ENCODE peak calls at places on chromosomes 6 and 20, in four cellular contexts. One of them, this sample, is unnamed.

GRCh38 chr20:50317116-50317515 is 126.5 kb downstream of the CEBPB start:
- DNase-seq in H1: no peak
- DNase-seq in K562: no peak
- DNase-seq in HepG2: no peak
- DNase-seq in this sample: no peak

GRCh38 chr20:7152071-7152470 is 384.6 kb downstream of the BMP2 start:
- DNase-seq in H1: no peak
- DNase-seq in K562: no peak
- DNase-seq in HepG2: no peak
- DNase-seq in this sample: peak; percentile 69

GRCh38 chr20:59135093-59135492 is 28.5 kb upstream of the ZNF831 start:
- DNase-seq in H1: no peak
- DNase-seq in K562: no peak
- DNase-seq in HepG2: no peak
- DNase-seq in this sample: no peak

GRCh38 chr20:63102720-63103375 is 96.1 kb upstream of the BHLHE23 start:
- DNase-seq in H1: no peak
- DNase-seq in K562: no peak
- DNase-seq in HepG2: no peak
- DNase-seq in this sample: no peak

GRCh38 chr20:63551068-63551467 is 2.9 kb upstream of the FNDC11 start:
- DNase-seq in H1: no peak
- DNase-seq in K562: no peak
- DNase-seq in HepG2: no peak
- DNase-seq in this sample: no peak

GRCh38 chr20:63080411-63080810 is 73.6 kb upstream of the BHLHE23 start:
- DNase-seq in H1: no peak
- DNase-seq in K562: no peak
- DNase-seq in HepG2: no peak
- DNase-seq in this sample: no peak

GRCh38 chr20:6665161-6665560 is 102.3 kb upstream of the BMP2 start:
- DNase-seq in H1: no peak
- DNase-seq in K562: no peak
- DNase-seq in HepG2: no peak
- DNase-seq in this sample: no peak

GRCh38 chr6:10633216-10633615 is 61.2 kb downstream of the C6orf52 start:
- DNase-seq in H1: no peak
- DNase-seq in K562: peak; percentile 63
- DNase-seq in HepG2: peak; percentile 13
- DNase-seq in this sample: peak; percentile 76

GRCh38 chr6:4134841-4135664 is at the start of gene ECI2:
- DNase-seq in H1: peak; percentile 13
- DNase-seq in K562: peak; percentile 84
- DNase-seq in HepG2: peak; percentile 71
- DNase-seq in this sample: peak; percentile 67

GRCh38 chr6:28597217-28597835 is 71.6 kb downstream of the GPX5 start:
- DNase-seq in H1: no peak
- DNase-seq in K562: no peak
- DNase-seq in HepG2: peak; percentile 46
- DNase-seq in this sample: peak; percentile 48

GRCh38 chr6:89605861-89606260 is 32.7 kb downstream of the LYRM2 start:
- DNase-seq in H1: no peak
- DNase-seq in K562: no peak
- DNase-seq in HepG2: no peak
- DNase-seq in this sample: no peak

GRCh38 chr20:12966468-12967085 is 42.2 kb upstream of the SPTLC3 start:
- DNase-seq in H1: no peak
- DNase-seq in K562: no peak
- DNase-seq in HepG2: peak; percentile 65
- DNase-seq in this sample: peak; percentile 45

GRCh38 chr6:17472653-17473183 is 79.3 kb downstream of the CAP2 start:
- DNase-seq in H1: no peak
- DNase-seq in K562: no peak
- DNase-seq in HepG2: no peak
- DNase-seq in this sample: no peak

GRCh38 chr20:5612476-5613291 is 137.5 kb upstream of the SHLD1 start:
- DNase-seq in H1: no peak
- DNase-seq in K562: no peak
- DNase-seq in HepG2: no peak
- DNase-seq in this sample: peak; percentile 55

GRCh38 chr6:35299674-35300073 is 2.1 kb downstream of the DEF6 start:
- DNase-seq in H1: no peak
- DNase-seq in K562: peak; percentile 66
- DNase-seq in HepG2: no peak
- DNase-seq in this sample: no peak

GRCh38 chr20:52420805-52421204 is 229.2 kb upstream of the ZFP64 start:
- DNase-seq in H1: no peak
- DNase-seq in K562: no peak
- DNase-seq in HepG2: no peak
- DNase-seq in this sample: no peak

GRCh38 chr6:160348209-160348551 is at the start of gene SLC22A3:
- DNase-seq in H1: no peak
- DNase-seq in K562: no peak
- DNase-seq in HepG2: no peak
- DNase-seq in this sample: no peak

GRCh38 chr6:89369009-89369408 is 16.5 kb upstream of the UBE2J1 start:
- DNase-seq in H1: no peak
- DNase-seq in K562: no peak
- DNase-seq in HepG2: peak; percentile 35
- DNase-seq in this sample: peak; percentile 62

GRCh38 chr6:49692534-49692933 is 20.8 kb downstream of the CRISP2 start:
- DNase-seq in H1: no peak
- DNase-seq in K562: no peak
- DNase-seq in HepG2: no peak
- DNase-seq in this sample: no peak

GRCh38 chr6:123089223-123089622 is 93.2 kb downstream of the CLVS2 start:
- DNase-seq in H1: no peak
- DNase-seq in K562: no peak
- DNase-seq in HepG2: no peak
- DNase-seq in this sample: peak; percentile 20

DNA sequence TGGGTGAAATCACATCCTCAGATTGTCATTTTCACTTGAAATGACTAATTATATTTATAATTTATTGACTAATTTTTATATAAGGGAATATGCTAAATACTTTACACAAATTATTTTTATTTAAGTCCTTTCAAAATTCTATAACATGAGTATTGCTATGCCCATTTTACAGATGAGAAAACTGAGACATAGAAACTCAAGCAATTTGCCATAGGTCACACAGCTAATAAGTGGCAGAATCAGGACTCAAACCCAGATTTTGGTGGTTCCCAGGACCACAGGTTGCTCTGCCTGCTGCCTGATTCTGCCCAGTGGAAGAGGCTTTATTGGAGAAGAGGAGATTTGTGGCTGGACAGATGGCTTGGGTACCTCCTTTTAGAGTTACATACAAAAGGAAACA is 4.9 kb downstream of the ALDH8A1 start:
- DNase-seq in H1: no peak
- DNase-seq in K562: no peak
- DNase-seq in HepG2: no peak
- DNase-seq in this sample: no peak
- TF ChIP-seq JUN in H1: no peak
- TF ChIP-seq JUN in K562: no peak
- TF ChIP-seq JUN in HepG2: no peak
- TF ChIP-seq JUN in this sample: no peak

GRCh38 chr6:38185752-38186151 is 366.2 kb downstream of the ZFAND3 start:
- DNase-seq in H1: no peak
- DNase-seq in K562: no peak
- DNase-seq in HepG2: no peak
- DNase-seq in this sample: no peak

GRCh38 chr6:38188677-38189335 is 369.3 kb downstream of the ZFAND3 start:
- DNase-seq in H1: no peak
- DNase-seq in K562: no peak
- DNase-seq in HepG2: no peak
- DNase-seq in this sample: no peak

GRCh38 chr6:38185244-38185643 is 365.7 kb downstream of the ZFAND3 start:
- DNase-seq in H1: no peak
- DNase-seq in K562: no peak
- DNase-seq in HepG2: no peak
- DNase-seq in this sample: no peak

GRCh38 chr6:38187688-38188590 is 368.4 kb downstream of the ZFAND3 start:
- DNase-seq in H1: no peak
- DNase-seq in K562: no peak
- DNase-seq in HepG2: no peak
- DNase-seq in this sample: no peak

DNA sequence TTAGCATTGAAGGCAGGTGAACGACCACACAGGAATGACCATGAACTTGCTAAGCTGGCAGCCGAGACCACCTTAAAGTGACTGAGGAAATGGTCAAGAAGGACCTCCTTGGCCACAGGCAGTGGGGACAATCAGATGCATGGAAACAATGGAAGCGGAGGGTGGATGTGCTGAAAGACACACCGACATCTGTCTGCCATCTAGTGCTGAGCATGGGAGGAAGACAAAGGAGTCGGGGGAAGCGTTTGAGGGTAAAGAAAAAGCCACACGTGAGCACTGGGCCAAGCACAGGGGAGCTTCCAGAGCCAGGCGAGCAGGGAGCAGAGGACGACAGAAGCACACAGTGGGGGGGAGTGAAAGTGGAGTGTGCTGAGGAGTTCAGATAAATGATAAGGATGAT is 367.8 kb downstream of the ZFAND3 start:
- DNase-seq in H1: no peak
- DNase-seq in K562: no peak
- DNase-seq in HepG2: no peak
- DNase-seq in this sample: no peak
- TF ChIP-seq POLR2AphosphoS5 in H1: no peak
- TF ChIP-seq POLR2AphosphoS5 in K562: no peak
- TF ChIP-seq POLR2AphosphoS5 in HepG2: no peak
- TF ChIP-seq POLR2AphosphoS5 in this sample: no peak

GRCh38 chr6:41471064-41471895 is 74.9 kb upstream of the FOXP4 start:
- DNase-seq in H1: no peak
- DNase-seq in K562: no peak
- DNase-seq in HepG2: no peak
- DNase-seq in this sample: no peak
- H3K4me1 ChIP-seq in H1: peaks cover 21% of the 10 kb centered on the region
- H3K4me1 ChIP-seq in K562: no peaks in the 10 kb centered on the region
- H3K4me1 ChIP-seq in HepG2: peaks cover 44% of the 10 kb centered on the region
- H3K4me1 ChIP-seq in this sample: no peaks in the 10 kb centered on the region

GRCh38 chr20:3811421-3812258 is 8.7 kb upstream of the AP5S1 start:
- DNase-seq in H1: no peak
- DNase-seq in K562: peak; percentile 46
- DNase-seq in HepG2: peak; percentile 90
- DNase-seq in this sample: peak; percentile 97
- TF ChIP-seq JUN in H1: no peak
- TF ChIP-seq JUN in K562: no peak
- TF ChIP-seq JUN in HepG2: peak; percentile 94
- TF ChIP-seq JUN in this sample: peak; percentile 49

GRCh38 chr6:13336553-13336952 is 8.2 kb upstream of the TBC1D7 start:
- DNase-seq in H1: peak; percentile 88
- DNase-seq in K562: peak; percentile 82
- DNase-seq in HepG2: peak; percentile 69
- DNase-seq in this sample: peak; percentile 85
- TF ChIP-seq POLR2AphosphoS5 in H1: no peak
- TF ChIP-seq POLR2AphosphoS5 in K562: no peak
- TF ChIP-seq POLR2AphosphoS5 in HepG2: no peak
- TF ChIP-seq POLR2AphosphoS5 in this sample: no peak

GRCh38 chr6:118772886-118773285 is 121.1 kb upstream of the ASF1A start:
- DNase-seq in H1: no peak
- DNase-seq in K562: no peak
- DNase-seq in HepG2: no peak
- DNase-seq in this sample: no peak

GRCh38 chr6:118774596-118774995 is 119.4 kb upstream of the ASF1A start:
- DNase-seq in H1: no peak
- DNase-seq in K562: no peak
- DNase-seq in HepG2: no peak
- DNase-seq in this sample: no peak

GRCh38 chr6:118775381-118775780 is 118.6 kb upstream of the ASF1A start:
- DNase-seq in H1: no peak
- DNase-seq in K562: no peak
- DNase-seq in HepG2: no peak
- DNase-seq in this sample: no peak

GRCh38 chr6:118780728-118781127 is 113.2 kb upstream of the ASF1A start:
- DNase-seq in H1: no peak
- DNase-seq in K562: no peak
- DNase-seq in HepG2: no peak
- DNase-seq in this sample: no peak

GRCh38 chr6:118776607-118777549 is 117.1 kb upstream of the ASF1A start:
- DNase-seq in H1: no peak
- DNase-seq in K562: peak; percentile 74
- DNase-seq in HepG2: peak; percentile 64
- DNase-seq in this sample: peak; percentile 84
- H3K4me1 ChIP-seq in H1: no peaks in the 10 kb centered on the region
- H3K4me1 ChIP-seq in K562: no peaks in the 10 kb centered on the region
- H3K4me1 ChIP-seq in HepG2: no peaks in the 10 kb centered on the region
- H3K4me1 ChIP-seq in this sample: no peaks in the 10 kb centered on the region

DNA sequence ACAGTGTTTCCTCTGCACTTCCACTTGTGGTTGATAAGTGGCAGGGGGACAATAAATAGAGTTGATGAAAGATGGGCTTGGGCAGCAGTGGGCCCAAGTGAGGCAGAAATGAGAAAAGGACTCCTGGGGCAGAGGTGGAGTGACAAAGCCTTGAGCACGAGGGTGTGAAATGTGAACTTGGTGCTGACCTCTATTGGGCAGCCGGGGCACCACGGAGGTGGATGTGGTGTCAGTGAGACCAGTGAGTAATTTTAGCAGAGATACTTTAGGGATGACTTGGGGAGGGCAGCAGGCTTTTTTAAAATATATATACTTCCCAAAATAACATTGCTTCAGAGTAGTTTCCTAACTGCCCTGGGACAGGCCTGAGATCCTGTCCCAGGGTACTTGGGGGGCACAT is 30.6 kb upstream of the MYLK2 start:
- DNase-seq in H1: no peak
- DNase-seq in K562: no peak
- DNase-seq in HepG2: no peak
- DNase-seq in this sample: no peak
- TF ChIP-seq JUN in H1: no peak
- TF ChIP-seq JUN in K562: no peak
- TF ChIP-seq JUN in HepG2: no peak
- TF ChIP-seq JUN in this sample: no peak

GRCh38 chr6:157096105-157096504 is 227.2 kb downstream of the TMEM242 start:
- DNase-seq in H1: no peak
- DNase-seq in K562: no peak
- DNase-seq in HepG2: no peak
- DNase-seq in this sample: no peak

GRCh38 chr6:157094038-157094437 is 229.3 kb downstream of the TMEM242 start:
- DNase-seq in H1: no peak
- DNase-seq in K562: no peak
- DNase-seq in HepG2: no peak
- DNase-seq in this sample: no peak

GRCh38 chr6:157096522-157096921 is 226.8 kb downstream of the TMEM242 start:
- DNase-seq in H1: no peak
- DNase-seq in K562: no peak
- DNase-seq in HepG2: peak; percentile 83
- DNase-seq in this sample: no peak

GRCh38 chr6:157095569-157095968 is 227.8 kb downstream of the TMEM242 start:
- DNase-seq in H1: no peak
- DNase-seq in K562: no peak
- DNase-seq in HepG2: no peak
- DNase-seq in this sample: no peak

DNA sequence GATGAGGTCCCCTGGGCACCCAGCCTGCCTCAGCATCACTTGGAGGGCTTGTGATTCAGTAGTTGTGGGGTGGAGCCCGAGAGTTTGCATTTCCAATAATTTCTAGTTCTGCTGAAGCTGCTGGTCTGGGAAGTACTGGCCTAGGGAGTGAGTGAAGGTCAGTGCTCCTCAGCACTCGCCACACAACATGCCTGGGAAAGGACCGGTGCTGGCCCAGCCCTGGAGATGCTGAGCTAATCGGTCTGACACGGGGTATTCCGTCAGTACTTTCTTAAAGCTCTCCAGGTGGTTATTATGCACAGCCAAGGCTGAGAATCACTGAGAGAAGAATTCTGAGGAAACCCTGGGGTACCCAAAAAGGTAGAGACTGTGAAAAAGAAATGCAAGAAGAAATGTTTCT is 228.2 kb downstream of the TMEM242 start:
- DNase-seq in H1: no peak
- DNase-seq in K562: no peak
- DNase-seq in HepG2: no peak
- DNase-seq in this sample: no peak
- TF ChIP-seq POLR2AphosphoS5 in H1: no peak
- TF ChIP-seq POLR2AphosphoS5 in K562: no peak
- TF ChIP-seq POLR2AphosphoS5 in HepG2: no peak
- TF ChIP-seq POLR2AphosphoS5 in this sample: no peak